ENCODE peak calls at places on chromosomes 1 and 21, in four cellular contexts. X is neural progenitor cell, A is PC-3, Y is SK-N-SH. C is an unnamed sample.

GRCh38 chr1:7549693-7550161 is 221.4 kb upstream of the VAMP3 start:
- DNase-seq in X (no peak), A (no peak), Y (no peak), C (no peak)

GRCh38 chr1:61334718-61335589 is 252.6 kb downstream of the NFIA start:
- DNase-seq in X (no peak), A (no peak), Y (peak; percentile 79), C (no peak)

GRCh38 chr1:116763787-116764465 is 9.7 kb downstream of the CD2 start:
- DNase-seq in X (peak; percentile 53), A (peak; percentile 53), Y (peak; percentile 42), C (peak; percentile 44)

GRCh38 chr1:155063550-155064108 is at the start of gene EFNA4:
- DNase-seq in X (peak; percentile 96), A (peak; percentile 90), Y (peak; percentile 95), C (peak; percentile 93)

GRCh38 chr21:43825610-43825935 is 36.2 kb downstream of the RRP1 start:
- DNase-seq in X (no peak), A (no peak), Y (peak; percentile 22), C (no peak)

GRCh38 chr21:39681257-39681656 is 63.7 kb upstream of the IGSF5 start:
- DNase-seq in X (no peak), A (no peak), Y (no peak), C (no peak)

GRCh38 chr1:241408170-241408569 is 51.2 kb upstream of the RGS7 start:
- DNase-seq in X (peak; percentile 11), A (peak; percentile 78), Y (peak; percentile 23), C (peak; percentile 4)

GRCh38 chr1:224377676-224378006 is 21.0 kb downstream of the CNIH4 start:
- DNase-seq in X (no peak), A (peak; percentile 82), Y (no peak), C (no peak)

GRCh38 chr1:42806171-42806570 is 10.8 kb upstream of the ERMAP start:
- DNase-seq in X (no peak), A (no peak), Y (no peak), C (no peak)

GRCh38 chr1:160837558-160838205 is 25.0 kb downstream of the CD244 start:
- DNase-seq in X (peak; percentile 38), A (peak; percentile 92), Y (peak; percentile 15), C (peak; percentile 97)

GRCh38 chr1:24536391-24536840 is 19.5 kb upstream of the NCMAP start:
- DNase-seq in X (no peak), A (no peak), Y (peak; percentile 23), C (peak; percentile 87)

GRCh38 chr1:204528241-204528640 is 12.0 kb downstream of the MDM4 start:
- DNase-seq in X (no peak), A (no peak), Y (no peak), C (no peak)

GRCh38 chr1:215188302-215188950 is 105.9 kb downstream of the KCNK2 start:
- DNase-seq in X (no peak), A (peak; percentile 63), Y (no peak), C (no peak)

GRCh38 chr1:78043436-78043835 is 2.3 kb upstream of the GIPC2 start:
- DNase-seq in X (no peak), A (no peak), Y (no peak), C (no peak)

GRCh38 chr1:151251656-151252470 is 2.7 kb upstream of the PSMD4 start:
- DNase-seq in X (peak; percentile 85), A (peak; percentile 86), Y (peak; percentile 74), C (peak; percentile 87)

GRCh38 chr1:4603317-4604110 is 50.9 kb upstream of the AJAP1 start:
- DNase-seq in X (no peak), A (peak; percentile 37), Y (no peak), C (no peak)

GRCh38 chr1:86739901-86740507 is 35.6 kb downstream of the SH3GLB1 start:
- DNase-seq in X (no peak), A (no peak), Y (no peak), C (peak; percentile 25)

GRCh38 chr21:46193829-46194373 is 9.6 kb upstream of the SPATC1L start:
- DNase-seq in X (no peak), A (no peak), Y (no peak), C (no peak)

GRCh38 chr1:145824499-145824842 is 471 bp downstream of the POLR3C start:
- DNase-seq in X (no peak), A (no peak), Y (peak; percentile 11), C (no peak)

GRCh38 chr1:11967028-11967547 is 13.2 kb upstream of the MFN2 start:
- DNase-seq in X (peak; percentile 61), A (peak; percentile 60), Y (peak; percentile 69), C (peak; percentile 83)

GRCh38 chr21:42997053-42997452 is 22.7 kb downstream of the PKNOX1 start:
- DNase-seq in X (no peak), A (no peak), Y (no peak), C (no peak)

GRCh38 chr1:225866061-225866844 is 15.9 kb downstream of the TMEM63A start:
- DNase-seq in X (no peak), A (peak; percentile 95), Y (no peak), C (no peak)

GRCh38 chr21:38351961-38352521 is 95.2 kb downstream of the KCNJ15 start:
- DNase-seq in X (no peak), A (peak; percentile 67), Y (no peak), C (no peak)

GRCh38 chr21:32844653-32845443 is 73.3 kb upstream of the PAXBP1 start:
- DNase-seq in X (peak; percentile 44), A (peak; percentile 61), Y (no peak), C (no peak)

GRCh38 chr1:7621334-7622219 is 149.5 kb upstream of the VAMP3 start:
- DNase-seq in X (no peak), A (no peak), Y (no peak), C (no peak)

GRCh38 chr1:150012611-150013010 is 2.1 kb upstream of the OTUD7B start:
- DNase-seq in X (no peak), A (no peak), Y (no peak), C (no peak)

GRCh38 chr1:47906009-47906432 is 91.2 kb downstream of the TRABD2B start:
- DNase-seq in X (no peak), A (peak; percentile 82), Y (no peak), C (no peak)
- TF ChIP-seq EZH2phosphoT487 in X (no peak), A (no peak), Y (no peak), C (no peak)

GRCh38 chr1:147612366-147612765 is 58.0 kb downstream of the ACP6 start:
- DNase-seq in X (no peak), A (peak; percentile 92), Y (no peak), C (no peak)

GRCh38 chr1:147613506-147613905 is 56.8 kb downstream of the ACP6 start:
- DNase-seq in X (no peak), A (no peak), Y (no peak), C (no peak)

GRCh38 chr1:147611021-147611426 is 59.3 kb downstream of the ACP6 start:
- DNase-seq in X (no peak), A (no peak), Y (no peak), C (peak; percentile 19)

GRCh38 chr1:147609358-147609757 is 61.0 kb downstream of the ACP6 start:
- DNase-seq in X (no peak), A (no peak), Y (no peak), C (no peak)

GRCh38 chr1:147611587-147611986 is 58.7 kb downstream of the ACP6 start:
- DNase-seq in X (peak; percentile 13), A (no peak), Y (no peak), C (no peak)
- TF ChIP-seq EZH2phosphoT487 in X (no peak), A (no peak), Y (no peak), C (no peak)

DNA sequence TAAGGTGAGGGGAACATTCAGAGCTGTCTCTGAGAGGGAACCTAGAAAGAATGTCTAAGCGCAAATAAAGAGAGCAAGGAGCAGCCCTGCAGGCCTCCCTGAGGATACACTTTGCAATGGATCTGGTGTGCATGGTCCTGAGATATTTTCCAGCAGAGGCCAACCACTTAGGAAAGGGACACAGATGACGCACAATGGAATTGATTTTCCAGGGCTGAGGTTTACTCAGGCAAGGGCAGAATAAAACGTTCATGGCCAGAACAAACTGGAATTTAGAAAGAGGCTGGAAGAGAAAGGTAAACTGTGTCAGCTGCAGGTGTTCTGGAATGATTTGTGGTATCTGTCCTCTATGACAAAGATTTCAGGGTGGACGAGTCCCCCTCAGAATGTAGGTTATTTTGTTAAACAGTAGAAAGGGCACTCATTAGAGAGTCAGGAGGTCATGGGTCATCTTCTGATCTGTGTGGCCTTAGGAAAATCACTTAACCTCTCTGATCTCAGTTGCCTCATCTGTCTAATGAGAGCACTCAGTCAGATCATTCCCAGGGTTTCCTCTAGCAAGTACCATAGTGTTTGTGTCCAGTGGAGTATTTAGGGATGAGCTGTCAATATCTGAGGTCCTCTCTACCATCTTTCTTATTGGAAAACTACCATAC is 61.8 kb upstream of the PGBD5 start:
- DNase-seq in X (no peak), A (no peak), Y (no peak), C (no peak)
- TF ChIP-seq EZH2phosphoT487 in X (no peak), A (no peak), Y (no peak), C (no peak)

DNA sequence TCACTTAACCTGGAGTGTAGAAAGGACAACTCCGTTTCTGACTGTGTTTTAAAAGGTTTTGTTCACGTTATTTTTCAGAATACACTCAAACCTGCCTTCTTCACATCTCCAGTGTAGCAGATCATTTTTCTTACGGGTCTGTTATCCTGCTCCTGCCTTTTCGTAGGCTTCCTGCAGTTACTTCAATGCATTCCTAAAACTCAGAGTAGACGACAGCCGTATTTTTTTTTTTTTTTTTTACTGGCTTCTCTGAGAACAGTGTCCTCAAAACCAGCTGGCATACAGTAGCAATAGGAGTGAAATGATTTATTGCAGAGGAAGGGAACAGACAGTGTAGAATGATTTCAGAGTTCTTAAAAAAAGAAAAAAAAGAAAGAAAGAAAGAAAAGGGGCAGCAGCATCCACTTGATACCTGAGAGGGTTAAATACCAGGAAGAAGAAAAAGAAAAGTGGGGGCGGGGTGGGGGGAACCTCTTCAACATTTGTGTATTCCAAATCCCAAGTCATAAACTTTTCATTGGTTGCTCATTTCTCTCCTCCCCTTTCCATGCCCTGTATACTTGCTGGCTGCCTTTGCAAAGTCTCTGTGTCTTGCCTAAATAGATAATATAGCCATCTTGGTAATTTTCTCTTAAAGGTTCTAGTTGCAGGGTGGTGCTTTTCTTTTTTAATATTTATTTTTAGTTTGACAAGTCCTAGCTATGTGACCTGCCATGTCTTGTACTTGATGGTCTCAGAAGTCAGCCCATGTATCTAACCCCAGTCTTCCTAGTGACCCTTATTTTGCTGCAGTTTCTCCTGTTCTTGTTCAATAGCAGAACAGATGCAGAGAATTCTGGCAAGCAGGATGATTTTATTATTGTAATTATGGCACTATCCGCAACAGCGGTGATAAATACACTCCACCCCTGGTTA is 2.8 kb downstream of the TGFB2 start:
- DNase-seq in X (no peak), A (peak; percentile 97), Y (no peak), C (no peak)
- TF ChIP-seq EZH2phosphoT487 in X (no peak), A (no peak), Y (no peak), C (peak; percentile 31)

DNA sequence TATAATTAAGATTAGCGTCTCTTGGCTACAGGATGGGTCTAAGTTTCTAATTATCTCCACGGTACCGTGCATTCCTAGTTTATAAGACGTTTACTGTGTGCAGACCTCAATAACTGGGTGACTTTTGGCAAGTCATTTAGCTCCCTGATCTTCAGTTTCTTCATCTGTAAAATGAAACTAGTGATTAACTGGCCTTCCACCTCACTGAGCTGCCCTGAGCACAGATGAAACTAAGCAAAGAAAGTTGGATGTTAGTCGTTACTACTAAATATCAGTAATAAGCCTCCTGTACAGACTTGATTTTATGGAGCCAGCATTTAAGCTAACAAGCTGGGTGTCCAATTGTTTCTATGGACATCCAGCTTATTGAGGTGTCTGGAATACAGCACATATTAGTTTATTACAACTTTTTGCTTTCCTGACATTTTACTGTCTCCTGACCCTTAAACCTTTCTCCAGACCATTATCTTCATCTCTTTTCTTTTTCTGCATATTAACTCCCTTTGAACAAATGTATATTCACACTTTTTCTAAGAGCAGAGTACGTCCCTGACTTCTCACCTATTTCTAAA is 1.1 kb downstream of the CR2 start:
- DNase-seq in X (no peak), A (no peak), Y (no peak), C (no peak)
- TF ChIP-seq EZH2phosphoT487 in X (no peak), A (no peak), Y (no peak), C (no peak)